ENCODE peak calls at places on chromosomes 13 and 19, in eight cellular contexts. One of them, this sample, is unnamed.

GRCh38 chr19:36489920-36490415 is 607 bp upstream of the ZNF566 start:
- DNase-seq in putamen: no peak
- DNase-seq in HTR-8/SVneo: peak
- DNase-seq in activated gamma-delta T cell: peak
- DNase-seq in stomach: peak
- DNase-seq in transverse colon: peak
- DNase-seq in activated naive CD4-positive, alpha-beta T cell treated with anti-CD3 and anti-CD28 coated beads, Interleukin-2, amount 10 ng/mL, durations not matched to agents 7 days and 5 days: peak
- DNase-seq in hypothalamus: no peak
- DNase-seq in this sample: peak

GRCh38 chr19:1162404-1163282 is 11.4 kb downstream of the SBNO2 start:
- DNase-seq in transverse colon: no peak
- DNase-seq in hypothalamus: no peak
- DNase-seq in HTR-8/SVneo: no peak
- DNase-seq in activated gamma-delta T cell: no peak
- DNase-seq in stomach: no peak
- DNase-seq in putamen: no peak
- DNase-seq in activated naive CD4-positive, alpha-beta T cell treated with anti-CD3 and anti-CD28 coated beads, Interleukin-2, amount 10 ng/mL, durations not matched to agents 7 days and 5 days: no peak
- DNase-seq in this sample: no peak

GRCh38 chr13:26529441-26529840 is 28.0 kb upstream of the WASF3 start:
- DNase-seq in putamen: peak
- DNase-seq in HTR-8/SVneo: peak
- DNase-seq in activated gamma-delta T cell: no peak
- DNase-seq in activated naive CD4-positive, alpha-beta T cell treated with anti-CD3 and anti-CD28 coated beads, Interleukin-2, amount 10 ng/mL, durations not matched to agents 7 days and 5 days: peak
- DNase-seq in hypothalamus: no peak
- DNase-seq in stomach: peak
- DNase-seq in transverse colon: peak
- DNase-seq in this sample: peak

GRCh38 chr19:4730740-4731171 is 7.1 kb upstream of the DPP9 start:
- DNase-seq in HTR-8/SVneo: no peak
- DNase-seq in putamen: no peak
- DNase-seq in hypothalamus: no peak
- DNase-seq in activated naive CD4-positive, alpha-beta T cell treated with anti-CD3 and anti-CD28 coated beads, Interleukin-2, amount 10 ng/mL, durations not matched to agents 7 days and 5 days: peak
- DNase-seq in transverse colon: peak
- DNase-seq in stomach: no peak
- DNase-seq in activated gamma-delta T cell: no peak
- DNase-seq in this sample: no peak

GRCh38 chr19:21786931-21787330 is 19.6 kb upstream of the ZNF100 start:
- DNase-seq in putamen: no peak
- DNase-seq in hypothalamus: no peak
- DNase-seq in stomach: no peak
- DNase-seq in activated naive CD4-positive, alpha-beta T cell treated with anti-CD3 and anti-CD28 coated beads, Interleukin-2, amount 10 ng/mL, durations not matched to agents 7 days and 5 days: no peak
- DNase-seq in activated gamma-delta T cell: no peak
- DNase-seq in transverse colon: no peak
- DNase-seq in HTR-8/SVneo: no peak
- DNase-seq in this sample: no peak

GRCh38 chr13:50731400-50731799 is 112.1 kb downstream of the DLEU7 start:
- DNase-seq in activated gamma-delta T cell: no peak
- DNase-seq in stomach: no peak
- DNase-seq in activated naive CD4-positive, alpha-beta T cell treated with anti-CD3 and anti-CD28 coated beads, Interleukin-2, amount 10 ng/mL, durations not matched to agents 7 days and 5 days: no peak
- DNase-seq in hypothalamus: no peak
- DNase-seq in transverse colon: no peak
- DNase-seq in putamen: no peak
- DNase-seq in HTR-8/SVneo: peak
- DNase-seq in this sample: no peak

GRCh38 chr19:42942187-42942789 is 5.3 kb upstream of the PSG7 start:
- DNase-seq in hypothalamus: no peak
- DNase-seq in activated gamma-delta T cell: no peak
- DNase-seq in putamen: no peak
- DNase-seq in HTR-8/SVneo: no peak
- DNase-seq in activated naive CD4-positive, alpha-beta T cell treated with anti-CD3 and anti-CD28 coated beads, Interleukin-2, amount 10 ng/mL, durations not matched to agents 7 days and 5 days: no peak
- DNase-seq in transverse colon: no peak
- DNase-seq in stomach: no peak
- DNase-seq in this sample: no peak

GRCh38 chr19:2302319-2303208 is 5.4 kb downstream of the LINGO3 start:
- DNase-seq in activated gamma-delta T cell: no peak
- DNase-seq in HTR-8/SVneo: no peak
- DNase-seq in activated naive CD4-positive, alpha-beta T cell treated with anti-CD3 and anti-CD28 coated beads, Interleukin-2, amount 10 ng/mL, durations not matched to agents 7 days and 5 days: no peak
- DNase-seq in transverse colon: peak
- DNase-seq in putamen: no peak
- DNase-seq in stomach: peak
- DNase-seq in hypothalamus: peak
- DNase-seq in this sample: peak

GRCh38 chr19:2982556-2982955 is 5.2 kb downstream of the TLE6 start:
- DNase-seq in hypothalamus: no peak
- DNase-seq in HTR-8/SVneo: no peak
- DNase-seq in stomach: no peak
- DNase-seq in activated naive CD4-positive, alpha-beta T cell treated with anti-CD3 and anti-CD28 coated beads, Interleukin-2, amount 10 ng/mL, durations not matched to agents 7 days and 5 days: no peak
- DNase-seq in activated gamma-delta T cell: no peak
- DNase-seq in putamen: no peak
- DNase-seq in transverse colon: no peak
- DNase-seq in this sample: no peak

GRCh38 chr19:5718579-5719273 is 1.2 kb downstream of the LONP1 start:
- DNase-seq in stomach: no peak
- DNase-seq in activated naive CD4-positive, alpha-beta T cell treated with anti-CD3 and anti-CD28 coated beads, Interleukin-2, amount 10 ng/mL, durations not matched to agents 7 days and 5 days: peak
- DNase-seq in transverse colon: no peak
- DNase-seq in hypothalamus: no peak
- DNase-seq in activated gamma-delta T cell: no peak
- DNase-seq in HTR-8/SVneo: peak
- DNase-seq in putamen: no peak
- DNase-seq in this sample: peak